ENCODE peak calls at places on chromosomes 11 and 22, in five cellular contexts. One of them, this sample, is unnamed. For H3K36me3, the result is how much of the 10 kb centered on the place peaks cover.

GRCh38 chr11:40132881-40133280 is 1326.6 kb downstream of the LRRC4C start:
- DNase-seq in heart left ventricle: no peak
- DNase-seq in heart right ventricle: no peak
- DNase-seq in right atrium auricular region: no peak
- DNase-seq in upper lobe of right lung: no peak
- DNase-seq in this sample: no peak

GRCh38 chr11:46247664-46248063 is 29.8 kb upstream of the CREB3L1 start:
- DNase-seq in heart left ventricle: no peak
- DNase-seq in heart right ventricle: no peak
- DNase-seq in right atrium auricular region: no peak
- DNase-seq in upper lobe of right lung: no peak
- DNase-seq in this sample: no peak

GRCh38 chr22:42950281-42950680 is 64.7 kb downstream of the PACSIN2 start:
- DNase-seq in heart left ventricle: no peak
- DNase-seq in heart right ventricle: no peak
- DNase-seq in right atrium auricular region: no peak
- DNase-seq in upper lobe of right lung: no peak
- DNase-seq in this sample: no peak

GRCh38 chr11:94424662-94425061 is 23.4 kb upstream of the GPR83 start:
- DNase-seq in heart left ventricle: no peak
- DNase-seq in heart right ventricle: no peak
- DNase-seq in right atrium auricular region: no peak
- DNase-seq in upper lobe of right lung: no peak
- DNase-seq in this sample: no peak

GRCh38 chr22:44659140-44659539 is 42.9 kb upstream of the PRR5 start:
- DNase-seq in heart left ventricle: peak
- DNase-seq in heart right ventricle: no peak
- DNase-seq in right atrium auricular region: no peak
- DNase-seq in upper lobe of right lung: no peak
- DNase-seq in this sample: no peak

GRCh38 chr22:46064966-46065666 is 85.2 kb upstream of the PPARA start:
- DNase-seq in heart left ventricle: peak
- DNase-seq in heart right ventricle: no peak
- DNase-seq in right atrium auricular region: no peak
- DNase-seq in upper lobe of right lung: peak
- DNase-seq in this sample: no peak

GRCh38 chr11:126440792-126441514 is 85.5 kb downstream of the ST3GAL4 start:
- DNase-seq in heart left ventricle: peak
- DNase-seq in heart right ventricle: peak
- DNase-seq in right atrium auricular region: peak
- DNase-seq in upper lobe of right lung: peak
- DNase-seq in this sample: no peak

GRCh38 chr22:47057916-47058585 is 295.6 kb downstream of the TBC1D22A start:
- DNase-seq in heart left ventricle: peak
- DNase-seq in heart right ventricle: no peak
- DNase-seq in right atrium auricular region: no peak
- DNase-seq in upper lobe of right lung: peak
- DNase-seq in this sample: no peak

GRCh38 chr11:33475999-33476398 is 218.8 kb downstream of the HIPK3 start:
- DNase-seq in heart left ventricle: no peak
- DNase-seq in heart right ventricle: no peak
- DNase-seq in right atrium auricular region: no peak
- DNase-seq in upper lobe of right lung: no peak
- DNase-seq in this sample: no peak

GRCh38 chr22:20131593-20131855 is at the start of gene ZDHHC8:
- DNase-seq in heart left ventricle: no peak
- DNase-seq in heart right ventricle: peak
- DNase-seq in right atrium auricular region: no peak
- DNase-seq in upper lobe of right lung: peak
- DNase-seq in this sample: no peak

GRCh38 chr11:36492724-36493304 is 17.3 kb downstream of the TRAF6 start:
- DNase-seq in heart left ventricle: no peak
- DNase-seq in heart right ventricle: no peak
- DNase-seq in right atrium auricular region: no peak
- DNase-seq in upper lobe of right lung: no peak
- DNase-seq in this sample: no peak

GRCh38 chr11:72821920-72822799 is 7.9 kb downstream of the ATG16L2 start:
- DNase-seq in heart left ventricle: peak
- DNase-seq in heart right ventricle: peak
- DNase-seq in right atrium auricular region: peak
- DNase-seq in upper lobe of right lung: peak
- DNase-seq in this sample: no peak

GRCh38 chr11:78575478-78575877 is 814 bp upstream of the NARS2 start:
- DNase-seq in heart left ventricle: no peak
- DNase-seq in heart right ventricle: no peak
- DNase-seq in right atrium auricular region: no peak
- DNase-seq in upper lobe of right lung: no peak
- DNase-seq in this sample: no peak

GRCh38 chr11:131886201-131886600 is 515.8 kb downstream of the NTM start:
- DNase-seq in heart left ventricle: no peak
- DNase-seq in heart right ventricle: no peak
- DNase-seq in right atrium auricular region: no peak
- DNase-seq in upper lobe of right lung: no peak
- DNase-seq in this sample: no peak

GRCh38 chr11:45468265-45468856 is 182.2 kb upstream of the SYT13 start:
- DNase-seq in heart left ventricle: no peak
- DNase-seq in heart right ventricle: no peak
- DNase-seq in right atrium auricular region: no peak
- DNase-seq in upper lobe of right lung: no peak
- DNase-seq in this sample: no peak

GRCh38 chr22:39940757-39941305 is 19.4 kb upstream of the TMA7B start:
- DNase-seq in heart left ventricle: no peak
- DNase-seq in heart right ventricle: no peak
- DNase-seq in right atrium auricular region: no peak
- DNase-seq in upper lobe of right lung: no peak
- DNase-seq in this sample: no peak

GRCh38 chr22:26669060-26669481 is 11.7 kb downstream of the MIAT start:
- DNase-seq in heart left ventricle: no peak
- DNase-seq in heart right ventricle: no peak
- DNase-seq in right atrium auricular region: no peak
- DNase-seq in upper lobe of right lung: no peak
- DNase-seq in this sample: no peak

GRCh38 chr22:38017272-38017920 is 33.0 kb upstream of the SOX10 start:
- DNase-seq in heart left ventricle: peak
- DNase-seq in heart right ventricle: peak
- DNase-seq in right atrium auricular region: peak
- DNase-seq in upper lobe of right lung: peak
- DNase-seq in this sample: no peak

GRCh38 chr11:15629690-15630321 is 515.1 kb downstream of the INSC start:
- DNase-seq in heart left ventricle: no peak
- DNase-seq in heart right ventricle: no peak
- DNase-seq in right atrium auricular region: no peak
- DNase-seq in upper lobe of right lung: no peak
- DNase-seq in this sample: no peak

GRCh38 chr11:16271258-16271657 is 85.1 kb downstream of the SOX6 start:
- DNase-seq in heart left ventricle: no peak
- DNase-seq in heart right ventricle: no peak
- DNase-seq in right atrium auricular region: no peak
- DNase-seq in upper lobe of right lung: no peak
- DNase-seq in this sample: no peak

GRCh38 chr11:46446343-46446751 is 54.8 kb upstream of the CHRM4 start:
- DNase-seq in heart left ventricle: no peak
- DNase-seq in heart right ventricle: no peak
- DNase-seq in right atrium auricular region: no peak
- DNase-seq in upper lobe of right lung: no peak
- DNase-seq in this sample: no peak

GRCh38 chr22:39526736-39527171 is 5.8 kb downstream of the RPS19BP1 start:
- DNase-seq in heart left ventricle: peak
- DNase-seq in heart right ventricle: no peak
- DNase-seq in right atrium auricular region: no peak
- DNase-seq in upper lobe of right lung: no peak
- DNase-seq in this sample: no peak

GRCh38 chr11:1693327-1694063 is 3.5 kb upstream of the KRTAP5-6 start:
- DNase-seq in heart left ventricle: peak
- DNase-seq in heart right ventricle: peak
- DNase-seq in right atrium auricular region: peak
- DNase-seq in upper lobe of right lung: peak
- DNase-seq in this sample: no peak

GRCh38 chr11:69702239-69702668 is 1.6 kb downstream of the FGF19 start:
- DNase-seq in heart left ventricle: no peak
- DNase-seq in heart right ventricle: no peak
- DNase-seq in right atrium auricular region: no peak
- DNase-seq in upper lobe of right lung: no peak
- DNase-seq in this sample: no peak

DNA sequence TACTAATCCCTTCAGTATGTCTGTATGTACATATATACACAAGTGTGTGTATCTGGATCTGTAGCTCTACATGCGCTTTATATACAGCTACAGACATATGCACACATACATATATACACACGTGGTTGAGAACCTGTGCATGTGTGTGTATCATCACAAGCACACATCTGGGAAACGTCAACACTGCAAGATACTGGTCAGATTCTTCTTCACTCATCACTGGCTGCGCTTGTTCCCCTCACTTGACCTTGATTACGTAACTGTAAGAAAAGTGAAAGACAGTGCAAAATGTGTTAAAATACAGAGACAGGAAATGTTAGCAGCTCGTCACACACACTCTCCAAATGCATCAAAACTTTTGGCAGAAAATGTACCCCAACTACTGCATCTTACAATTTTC is 51.8 kb upstream of the MN1 start:
- DNase-seq in heart left ventricle: no peak
- DNase-seq in heart right ventricle: no peak
- DNase-seq in right atrium auricular region: no peak
- DNase-seq in upper lobe of right lung: no peak
- DNase-seq in this sample: no peak
- H3K36me3 ChIP-seq in heart left ventricle: half or more
- H3K36me3 ChIP-seq in heart right ventricle: half or more
- H3K36me3 ChIP-seq in right atrium auricular region: half or more
- H3K36me3 ChIP-seq in upper lobe of right lung: half or more
- H3K36me3 ChIP-seq in this sample: under half

GRCh38 chr22:29340566-29340965 is 25.1 kb upstream of the RASL10A start:
- DNase-seq in heart left ventricle: no peak
- DNase-seq in heart right ventricle: no peak
- DNase-seq in right atrium auricular region: no peak
- DNase-seq in upper lobe of right lung: no peak
- DNase-seq in this sample: no peak
- H3K36me3 ChIP-seq in heart left ventricle: half or more
- H3K36me3 ChIP-seq in heart right ventricle: half or more
- H3K36me3 ChIP-seq in right atrium auricular region: half or more
- H3K36me3 ChIP-seq in upper lobe of right lung: half or more
- H3K36me3 ChIP-seq in this sample: half or more

GRCh38 chr22:41229215-41229614 is 11.5 kb downstream of the CHADL start:
- DNase-seq in heart left ventricle: no peak
- DNase-seq in heart right ventricle: no peak
- DNase-seq in right atrium auricular region: no peak
- DNase-seq in upper lobe of right lung: no peak
- DNase-seq in this sample: no peak

GRCh38 chr22:41226728-41227655 is 13.7 kb downstream of the CHADL start:
- DNase-seq in heart left ventricle: peak
- DNase-seq in heart right ventricle: peak
- DNase-seq in right atrium auricular region: no peak
- DNase-seq in upper lobe of right lung: no peak
- DNase-seq in this sample: no peak

GRCh38 chr22:41217553-41218157 is 12.5 kb downstream of the L3MBTL2 start:
- DNase-seq in heart left ventricle: peak
- DNase-seq in heart right ventricle: peak
- DNase-seq in right atrium auricular region: peak
- DNase-seq in upper lobe of right lung: peak
- DNase-seq in this sample: no peak

GRCh38 chr22:41222846-41223507 is 17.8 kb downstream of the CHADL start:
- DNase-seq in heart left ventricle: no peak
- DNase-seq in heart right ventricle: no peak
- DNase-seq in right atrium auricular region: no peak
- DNase-seq in upper lobe of right lung: no peak
- DNase-seq in this sample: no peak

DNA sequence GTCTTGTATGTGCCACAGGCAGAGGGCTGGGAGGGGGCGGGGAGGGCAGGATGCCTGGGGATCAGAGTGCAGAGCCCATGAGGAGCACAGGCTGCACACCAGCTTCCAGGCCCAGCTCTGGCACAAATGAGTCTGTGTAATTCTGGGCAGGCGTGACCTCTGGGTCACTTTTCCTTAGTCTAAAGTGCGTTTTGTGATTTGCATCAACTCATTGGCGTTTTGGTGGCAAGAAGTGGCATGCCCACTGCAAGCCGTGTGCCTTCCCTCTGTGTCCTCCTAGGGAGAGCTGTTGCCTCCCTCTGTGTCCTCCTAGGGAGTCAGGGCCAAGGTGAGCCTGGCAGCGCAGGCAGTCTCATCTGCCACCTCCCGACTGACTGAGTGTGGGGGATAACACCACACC is 17.2 kb downstream of the CHADL start:
- DNase-seq in heart left ventricle: no peak
- DNase-seq in heart right ventricle: no peak
- DNase-seq in right atrium auricular region: no peak
- DNase-seq in upper lobe of right lung: no peak
- DNase-seq in this sample: no peak
- H3K36me3 ChIP-seq in heart left ventricle: half or more
- H3K36me3 ChIP-seq in heart right ventricle: half or more
- H3K36me3 ChIP-seq in right atrium auricular region: half or more
- H3K36me3 ChIP-seq in upper lobe of right lung: half or more
- H3K36me3 ChIP-seq in this sample: half or more

GRCh38 chr11:73866095-73866579 is 10.5 kb downstream of the COA4 start:
- DNase-seq in heart left ventricle: no peak
- DNase-seq in heart right ventricle: no peak
- DNase-seq in right atrium auricular region: no peak
- DNase-seq in upper lobe of right lung: no peak
- DNase-seq in this sample: no peak

GRCh38 chr11:73872746-73873412 is 3.8 kb downstream of the COA4 start:
- DNase-seq in heart left ventricle: no peak
- DNase-seq in heart right ventricle: no peak
- DNase-seq in right atrium auricular region: no peak
- DNase-seq in upper lobe of right lung: no peak
- DNase-seq in this sample: no peak

GRCh38 chr11:73870261-73870660 is 6.4 kb downstream of the COA4 start:
- DNase-seq in heart left ventricle: no peak
- DNase-seq in heart right ventricle: no peak
- DNase-seq in right atrium auricular region: no peak
- DNase-seq in upper lobe of right lung: no peak
- DNase-seq in this sample: no peak

GRCh38 chr11:73866586-73866996 is 10.1 kb downstream of the COA4 start:
- DNase-seq in heart left ventricle: peak
- DNase-seq in heart right ventricle: no peak
- DNase-seq in right atrium auricular region: peak
- DNase-seq in upper lobe of right lung: no peak
- DNase-seq in this sample: no peak

DNA sequence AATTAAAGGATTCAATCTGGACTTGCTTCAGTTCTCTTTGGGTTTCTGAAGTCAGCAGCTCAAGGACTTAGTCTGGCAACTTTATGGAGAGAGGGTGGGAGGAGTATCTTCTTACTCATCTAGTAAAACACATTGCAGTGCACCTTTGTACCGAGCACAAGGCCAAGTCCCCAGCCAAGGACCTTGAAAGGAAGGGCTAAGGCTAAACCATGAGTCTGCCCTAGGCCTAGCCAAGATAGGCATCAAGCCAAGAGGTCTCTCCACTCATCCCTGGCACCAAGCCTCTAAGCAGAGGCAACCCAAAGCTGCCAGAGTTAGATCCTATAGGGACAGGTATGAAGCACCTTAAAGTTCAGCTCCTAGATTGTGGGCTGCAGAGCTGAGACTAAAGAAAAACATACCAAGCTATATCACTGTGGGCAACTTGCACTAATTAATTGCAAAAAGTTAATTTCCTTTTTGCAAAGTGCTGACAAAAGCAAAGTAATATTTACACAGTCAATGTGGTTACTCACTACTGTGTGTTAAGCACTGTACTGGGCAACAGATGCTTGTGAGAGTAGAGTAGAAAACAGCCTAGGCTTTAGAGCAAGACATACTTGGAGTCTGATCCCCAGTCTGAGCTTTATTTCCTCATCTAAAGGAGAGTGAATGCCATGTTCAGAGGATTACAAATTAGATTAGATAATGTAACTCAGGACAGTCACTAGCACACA is 7.3 kb downstream of the COA4 start:
- DNase-seq in heart left ventricle: no peak
- DNase-seq in heart right ventricle: no peak
- DNase-seq in right atrium auricular region: no peak
- DNase-seq in upper lobe of right lung: no peak
- DNase-seq in this sample: no peak
- H3K36me3 ChIP-seq in heart left ventricle: under half
- H3K36me3 ChIP-seq in heart right ventricle: under half
- H3K36me3 ChIP-seq in right atrium auricular region: under half
- H3K36me3 ChIP-seq in upper lobe of right lung: under half
- H3K36me3 ChIP-seq in this sample: under half